ENCODE peak calls at places on chromosomes 1 and 21, in nine cellular contexts. C, N, P, S, H, Q, E, L and U are unnamed samples.
A peak's percentile ranks its signal among the peaks of the same experiment; 100 is the strongest.

GRCh38 chr21:38831526-38832467 is 26.1 kb downstream of the ETS2 start:
- DNase-seq in C (no peak), N (no peak), P (no peak), S (peak; percentile 58), H (peak; percentile 14), Q (peak; percentile 96), E (no peak), L (peak; percentile 77), U (peak; percentile 78)

GRCh38 chr1:183096889-183097288 is 73.7 kb downstream of the LAMC1 start:
- DNase-seq in C (no peak), N (no peak), P (no peak), S (peak; percentile 40), H (no peak), Q (peak; percentile 49), E (no peak), L (no peak), U (peak; percentile 20)

GRCh38 chr1:64135501-64136245 is 67.8 kb upstream of the UBE2U start:
- DNase-seq in C (no peak), N (no peak), P (no peak), S (no peak), H (no peak), Q (no peak), E (no peak), L (no peak), U (no peak)

GRCh38 chr1:172498858-172499257 is 34.1 kb upstream of the SUCO start:
- DNase-seq in C (no peak), N (no peak), P (no peak), S (no peak), H (no peak), Q (no peak), E (no peak), L (no peak), U (no peak)

GRCh38 chr1:167330601-167331293 is 110.1 kb downstream of the POU2F1 start:
- DNase-seq in C (no peak), N (no peak), P (no peak), S (no peak), H (peak; percentile 81), Q (no peak), E (no peak), L (no peak), U (no peak)

GRCh38 chr1:4513326-4514114 is 140.9 kb upstream of the AJAP1 start:
- DNase-seq in C (no peak), N (no peak), P (no peak), S (no peak), H (no peak), Q (no peak), E (no peak), L (no peak), U (no peak)

GRCh38 chr1:40110389-40110788 is 13.3 kb upstream of the PPT1 start:
- DNase-seq in C (no peak), N (no peak), P (no peak), S (no peak), H (no peak), Q (no peak), E (no peak), L (no peak), U (no peak)

GRCh38 chr1:14881775-14882672 is 271.5 kb upstream of the TMEM51 start:
- DNase-seq in C (no peak), N (no peak), P (no peak), S (no peak), H (peak; percentile 84), Q (no peak), E (no peak), L (no peak), U (no peak)

GRCh38 chr1:203682401-203683383 is 56.1 kb downstream of the ATP2B4 start:
- DNase-seq in C (peak; percentile 26), N (no peak), P (no peak), S (no peak), H (peak; percentile 35), Q (no peak), E (peak; percentile 56), L (no peak), U (peak; percentile 25)

GRCh38 chr1:215526147-215526845 is 40.8 kb upstream of the KCTD3 start:
- DNase-seq in C (peak; percentile 60), N (no peak), P (no peak), S (no peak), H (peak; percentile 72), Q (no peak), E (no peak), L (no peak), U (no peak)

GRCh38 chr1:228927947-228928898 is 192.9 kb downstream of the RHOU start:
- DNase-seq in C (no peak), N (no peak), P (no peak), S (no peak), H (no peak), Q (no peak), E (no peak), L (no peak), U (no peak)
- H3K27me3 ChIP-seq in C (no peaks in the 10 kb centered on the region), N (no peaks in the 10 kb centered on the region), P (no peaks in the 10 kb centered on the region), S (peaks cover 3% of the 10 kb centered on the region), H (no peaks in the 10 kb centered on the region), Q (no peaks in the 10 kb centered on the region), E (no peaks in the 10 kb centered on the region), L (no peaks in the 10 kb centered on the region), U (no peaks in the 10 kb centered on the region)

GRCh38 chr1:153727463-153728304 is at the start of gene INTS3:
- DNase-seq in C (peak; percentile 100), N (peak; percentile 100), P (peak; percentile 100), S (peak; percentile 100), H (peak; percentile 100), Q (peak; percentile 100), E (peak; percentile 100), L (peak; percentile 100), U (peak; percentile 100)
- TF ChIP-seq CTCF in C (peak; percentile 10), N (no peak), P (peak; percentile 12), S (no peak), H (peak; percentile 30), Q (peak; percentile 16), E (no peak), L (no peak), U (peak; percentile 19)

GRCh38 chr21:45586289-45586858 is 44.1 kb upstream of the SLC19A1 start:
- DNase-seq in C (no peak), N (no peak), P (no peak), S (no peak), H (no peak), Q (no peak), E (no peak), L (no peak), U (no peak)
- H3K27me3 ChIP-seq in C (peaks cover 16% of the 10 kb centered on the region), N (no peaks in the 10 kb centered on the region), P (peaks cover 26% of the 10 kb centered on the region), S (peaks cover 33% of the 10 kb centered on the region), H (peaks cover 90% of the 10 kb centered on the region), Q (no peaks in the 10 kb centered on the region), E (no peaks in the 10 kb centered on the region), L (no peaks in the 10 kb centered on the region), U (peaks cover 16% of the 10 kb centered on the region)

DNA sequence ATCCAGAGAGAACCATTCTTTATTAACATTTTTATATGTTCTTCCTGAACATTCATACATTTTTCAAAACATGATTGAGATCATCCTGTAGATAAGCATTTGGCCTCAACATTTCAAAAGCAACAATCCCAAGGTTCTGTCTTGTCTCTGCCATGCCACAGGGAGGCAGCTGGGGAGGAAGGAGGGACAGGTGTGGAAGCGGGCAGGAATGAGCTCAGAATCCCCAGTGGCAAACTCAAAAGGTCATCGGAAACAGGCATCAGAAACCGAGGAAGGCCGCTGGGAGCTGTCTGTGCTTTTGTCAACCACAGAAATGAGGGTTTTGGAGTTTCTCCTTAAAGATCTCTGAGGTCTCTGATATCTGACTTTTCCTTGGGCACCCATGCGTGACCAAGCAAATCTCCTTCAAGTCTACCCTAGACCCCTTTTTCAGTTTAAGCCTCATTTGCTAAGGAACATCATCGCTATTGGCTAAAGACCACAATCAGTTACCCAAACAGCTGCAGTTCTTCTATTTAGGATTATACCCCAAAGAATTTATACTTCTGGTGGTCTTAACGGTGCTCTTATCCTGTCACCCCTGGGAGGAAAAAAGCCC is 34.0 kb downstream of the RASSF5 start:
- DNase-seq in C (no peak), N (no peak), P (peak; percentile 1), S (no peak), H (no peak), Q (no peak), E (no peak), L (no peak), U (no peak)
- TF ChIP-seq CTCF in C (no peak), N (no peak), P (no peak), S (no peak), H (no peak), Q (no peak), E (no peak), L (no peak), U (no peak)

DNA sequence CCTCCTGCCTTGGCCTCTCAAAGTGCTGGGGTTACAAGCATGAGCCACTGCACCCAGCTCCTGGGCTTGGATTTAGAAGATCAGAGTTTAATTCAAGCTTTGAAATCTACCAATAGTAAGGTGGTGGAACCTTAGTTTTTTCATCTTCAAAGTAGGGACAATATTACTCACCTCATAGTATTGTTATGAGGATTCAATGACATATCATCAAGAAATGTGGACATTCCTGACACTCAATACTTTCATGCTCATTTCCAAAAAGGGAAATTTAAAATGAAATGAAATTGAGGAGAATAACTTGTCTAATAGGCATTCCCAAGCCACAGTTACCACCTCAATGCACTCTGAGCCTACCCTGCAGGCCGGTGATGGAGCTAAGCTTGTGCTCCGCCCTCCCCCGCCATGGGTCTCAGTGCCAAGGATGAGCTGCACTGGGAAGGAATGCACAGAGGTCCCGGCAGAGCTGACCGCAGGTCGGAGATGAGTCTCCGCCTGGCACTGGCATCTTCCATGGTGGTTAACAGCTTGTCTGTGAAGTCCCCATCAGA is 56.5 kb upstream of the BCAR3 start:
- DNase-seq in C (no peak), N (no peak), P (no peak), S (no peak), H (no peak), Q (peak; percentile 88), E (no peak), L (no peak), U (no peak)
- H3K27me3 ChIP-seq in C (peaks cover 36% of the 10 kb centered on the region), N (no peaks in the 10 kb centered on the region), P (no peaks in the 10 kb centered on the region), S (no peaks in the 10 kb centered on the region), H (no peaks in the 10 kb centered on the region), Q (no peaks in the 10 kb centered on the region), E (no peaks in the 10 kb centered on the region), L (no peaks in the 10 kb centered on the region), U (no peaks in the 10 kb centered on the region)

DNA sequence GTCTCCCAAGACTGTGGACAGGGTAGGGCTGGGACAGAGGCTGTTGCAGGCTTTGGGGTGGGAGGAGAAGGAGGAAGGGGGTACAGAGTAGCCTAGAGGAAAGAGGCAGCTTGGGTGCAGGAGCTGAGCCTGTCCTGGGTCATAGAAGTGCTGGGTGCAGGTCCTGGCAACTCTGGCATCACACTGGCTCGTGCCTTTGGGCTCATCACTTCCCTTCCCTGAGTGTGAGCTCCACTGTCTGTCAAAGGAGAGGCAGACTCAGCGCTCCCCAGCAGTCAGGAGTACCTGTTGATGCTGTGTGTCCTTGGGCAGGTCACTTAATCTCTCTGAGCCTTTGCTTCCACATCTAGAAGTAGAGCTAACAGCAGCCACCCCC is 157.1 kb downstream of the PTPRU start:
- DNase-seq in C (no peak), N (no peak), P (no peak), S (no peak), H (no peak), Q (no peak), E (no peak), L (no peak), U (no peak)
- TF ChIP-seq CTCF in C (no peak), N (no peak), P (no peak), S (no peak), H (no peak), Q (no peak), E (no peak), L (no peak), U (no peak)